ENCODE peak calls at places on chromosomes 1 and 21, in nine cellular contexts. G, A, N, T, M, S, Q, V and W are unnamed samples. For H3K36me3 and H3K9me3, the result is how much of the 10 kb centered on the place peaks cover.

GRCh38 chr1:187114788-187115187 is 286.0 kb downstream of the PLA2G4A start:
- DNase-seq in G (no peak), A (no peak), N (no peak), T (no peak), M (no peak), S (no peak), Q (no peak), V (no peak), W (no peak)

GRCh38 chr1:158019177-158019868 is 25.9 kb downstream of the KIRREL1 start:
- DNase-seq in G (peak), A (peak), N (no peak), T (no peak), M (no peak), S (no peak), Q (peak), V (peak), W (peak)

GRCh38 chr1:231550448-231550781 is 21.9 kb downstream of the TSNAX start:
- DNase-seq in G (no peak), A (no peak), N (no peak), T (no peak), M (no peak), S (no peak), Q (no peak), V (no peak), W (no peak)

GRCh38 chr1:154774175-154774855 is 95.8 kb downstream of the KCNN3 start:
- DNase-seq in G (no peak), A (no peak), N (no peak), T (no peak), M (no peak), S (no peak), Q (no peak), V (no peak), W (no peak)

GRCh38 chr1:54499097-54500029 is 48.7 kb upstream of the ACOT11 start:
- DNase-seq in G (no peak), A (peak), N (no peak), T (no peak), M (no peak), S (peak), Q (no peak), V (peak), W (peak)

GRCh38 chr1:205274041-205274691 is 46.4 kb downstream of the TMCC2 start:
- DNase-seq in G (no peak), A (no peak), N (no peak), T (peak), M (no peak), S (peak), Q (no peak), V (no peak), W (no peak)

GRCh38 chr1:116486424-116486823 is 84.4 kb downstream of the CD58 start:
- DNase-seq in G (no peak), A (no peak), N (no peak), T (no peak), M (no peak), S (no peak), Q (no peak), V (no peak), W (peak)

GRCh38 chr21:42956824-42957632 is 17.3 kb upstream of the PKNOX1 start:
- DNase-seq in G (no peak), A (no peak), N (no peak), T (no peak), M (no peak), S (peak), Q (no peak), V (no peak), W (no peak)

GRCh38 chr1:93346472-93346991 is 825 bp downstream of the DR1 start:
- DNase-seq in G (peak), A (peak), N (no peak), T (peak), M (no peak), S (no peak), Q (no peak), V (no peak), W (peak)

GRCh38 chr1:31073044-31073443 is 7.5 kb upstream of the PUM1 start:
- DNase-seq in G (no peak), A (no peak), N (no peak), T (no peak), M (no peak), S (no peak), Q (no peak), V (no peak), W (no peak)

GRCh38 chr1:117093870-117094621 is 27.5 kb downstream of the TRIM45 start:
- DNase-seq in G (peak), A (no peak), N (no peak), T (no peak), M (no peak), S (no peak), Q (peak), V (peak), W (peak)

GRCh38 chr1:176515310-176515709 is 52.3 kb downstream of the PAPPA2 start:
- DNase-seq in G (peak), A (no peak), N (no peak), T (peak), M (no peak), S (no peak), Q (no peak), V (no peak), W (peak)

GRCh38 chr1:198876371-198876871 is 237.6 kb downstream of the PTPRC start:
- DNase-seq in G (no peak), A (no peak), N (no peak), T (no peak), M (no peak), S (peak), Q (no peak), V (no peak), W (no peak)

GRCh38 chr1:245440933-245441332 is 286.1 kb downstream of the KIF26B start:
- DNase-seq in G (no peak), A (no peak), N (no peak), T (no peak), M (no peak), S (no peak), Q (no peak), V (no peak), W (no peak)

GRCh38 chr1:205703072-205703471 is 22.8 kb upstream of the SLC45A3 start:
- DNase-seq in G (no peak), A (no peak), N (no peak), T (no peak), M (no peak), S (no peak), Q (no peak), V (no peak), W (no peak)

GRCh38 chr1:243493156-243494129 is 237.6 kb downstream of the SDCCAG8 start:
- DNase-seq in G (no peak), A (no peak), N (no peak), T (no peak), M (no peak), S (no peak), Q (no peak), V (no peak), W (peak)

GRCh38 chr1:93042134-93042821 is 36.8 kb upstream of the MTF2 start:
- DNase-seq in G (no peak), A (peak), N (no peak), T (no peak), M (no peak), S (no peak), Q (no peak), V (no peak), W (no peak)

GRCh38 chr1:220834155-220834870 is 44.9 kb upstream of the HLX start:
- DNase-seq in G (no peak), A (no peak), N (no peak), T (no peak), M (no peak), S (no peak), Q (no peak), V (no peak), W (peak)

GRCh38 chr21:27104749-27105439 is 138.0 kb upstream of the ADAMTS5 start:
- DNase-seq in G (no peak), A (no peak), N (no peak), T (no peak), M (no peak), S (no peak), Q (no peak), V (no peak), W (no peak)

GRCh38 chr1:61247881-61248752 is 165.8 kb downstream of the NFIA start:
- DNase-seq in G (no peak), A (no peak), N (no peak), T (no peak), M (no peak), S (no peak), Q (no peak), V (no peak), W (no peak)

GRCh38 chr1:89125571-89126233 is at the start of gene GBP2:
- DNase-seq in G (peak), A (no peak), N (no peak), T (peak), M (no peak), S (no peak), Q (no peak), V (no peak), W (no peak)

GRCh38 chr1:55588300-55588699 is 373.1 kb upstream of the USP24 start:
- DNase-seq in G (no peak), A (no peak), N (no peak), T (no peak), M (no peak), S (no peak), Q (no peak), V (no peak), W (no peak)

GRCh38 chr1:167936930-167937708 is at the start of gene MPC2:
- DNase-seq in G (peak), A (peak), N (peak), T (peak), M (peak), S (no peak), Q (peak), V (peak), W (peak)

GRCh38 chr1:226332947-226333346 is 24.0 kb upstream of the LIN9 start:
- DNase-seq in G (no peak), A (no peak), N (no peak), T (no peak), M (no peak), S (no peak), Q (no peak), V (no peak), W (no peak)

GRCh38 chr1:173341307-173341706 is 134.2 kb upstream of the TNFSF4 start:
- DNase-seq in G (no peak), A (no peak), N (no peak), T (no peak), M (no peak), S (no peak), Q (no peak), V (no peak), W (peak)

GRCh38 chr1:242454262-242455051 is 70.0 kb downstream of the PLD5 start:
- DNase-seq in G (peak), A (no peak), N (no peak), T (peak), M (no peak), S (no peak), Q (no peak), V (no peak), W (peak)

GRCh38 chr1:55245781-55246180 is 30.6 kb upstream of the USP24 start:
- DNase-seq in G (no peak), A (no peak), N (no peak), T (no peak), M (no peak), S (no peak), Q (no peak), V (no peak), W (no peak)

GRCh38 chr21:29175408-29176147 is 45.1 kb downstream of the MAP3K7CL start:
- DNase-seq in G (peak), A (no peak), N (no peak), T (peak), M (no peak), S (no peak), Q (no peak), V (no peak), W (no peak)

GRCh38 chr1:201505505-201505893 is 1.4 kb downstream of the CSRP1 start:
- DNase-seq in G (peak), A (peak), N (no peak), T (no peak), M (no peak), S (no peak), Q (no peak), V (no peak), W (no peak)

GRCh38 chr21:16912075-16912474 is 600.8 kb upstream of the CXADR start:
- DNase-seq in G (peak), A (no peak), N (no peak), T (no peak), M (no peak), S (no peak), Q (no peak), V (no peak), W (no peak)

GRCh38 chr1:235246022-235246948 is 81.7 kb downstream of the ARID4B start:
- DNase-seq in G (no peak), A (no peak), N (no peak), T (no peak), M (no peak), S (no peak), Q (no peak), V (no peak), W (peak)

GRCh38 chr1:119347858-119348257 is 20.7 kb upstream of the HAO2 start:
- DNase-seq in G (no peak), A (no peak), N (no peak), T (no peak), M (no peak), S (no peak), Q (no peak), V (no peak), W (no peak)

DNA sequence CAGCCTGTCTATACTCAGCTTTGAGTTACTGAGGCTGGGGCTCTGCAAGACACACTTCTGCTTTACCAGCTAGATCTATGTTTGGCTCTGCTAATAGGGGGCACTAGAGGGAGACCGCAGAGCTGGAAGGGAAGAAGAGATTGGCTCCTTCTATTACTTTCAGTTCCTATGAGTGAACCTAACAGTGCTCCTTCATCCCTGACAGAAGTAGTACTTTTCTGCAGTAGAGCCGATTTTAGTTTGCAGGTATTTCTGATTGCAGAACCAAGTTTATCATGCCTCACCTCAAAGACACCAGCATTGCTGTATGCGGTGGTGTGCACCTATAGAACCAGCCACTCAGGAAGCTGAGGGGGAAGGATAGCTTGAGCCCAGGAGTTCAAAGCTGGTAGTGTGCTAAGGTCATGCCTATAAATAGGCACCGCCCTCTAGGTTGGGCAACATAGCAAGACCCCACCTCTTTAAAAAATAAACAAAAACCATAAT is 5.7 kb upstream of the ZDHHC18 start:
- DNase-seq in G (no peak), A (peak), N (no peak), T (no peak), M (no peak), S (no peak), Q (no peak), V (no peak), W (no peak)
- H3K4me3 ChIP-seq in G (no peak), A (peak), N (no peak), T (no peak), M (no peak), S (no peak), Q (no peak), V (no peak), W (no peak)

GRCh38 chr1:183129921-183130675 is 56.0 kb upstream of the LAMC2 start:
- DNase-seq in G (no peak), A (no peak), N (no peak), T (no peak), M (no peak), S (no peak), Q (no peak), V (no peak), W (no peak)

GRCh38 chr1:183125279-183125999 is 60.6 kb upstream of the LAMC2 start:
- DNase-seq in G (no peak), A (no peak), N (no peak), T (no peak), M (no peak), S (no peak), Q (no peak), V (no peak), W (no peak)

GRCh38 chr1:183124259-183124658 is 61.8 kb upstream of the LAMC2 start:
- DNase-seq in G (no peak), A (peak), N (no peak), T (no peak), M (no peak), S (no peak), Q (no peak), V (no peak), W (no peak)

GRCh38 chr1:183126000-183126366 is 60.1 kb upstream of the LAMC2 start:
- DNase-seq in G (no peak), A (no peak), N (no peak), T (no peak), M (no peak), S (no peak), Q (no peak), V (no peak), W (no peak)

DNA sequence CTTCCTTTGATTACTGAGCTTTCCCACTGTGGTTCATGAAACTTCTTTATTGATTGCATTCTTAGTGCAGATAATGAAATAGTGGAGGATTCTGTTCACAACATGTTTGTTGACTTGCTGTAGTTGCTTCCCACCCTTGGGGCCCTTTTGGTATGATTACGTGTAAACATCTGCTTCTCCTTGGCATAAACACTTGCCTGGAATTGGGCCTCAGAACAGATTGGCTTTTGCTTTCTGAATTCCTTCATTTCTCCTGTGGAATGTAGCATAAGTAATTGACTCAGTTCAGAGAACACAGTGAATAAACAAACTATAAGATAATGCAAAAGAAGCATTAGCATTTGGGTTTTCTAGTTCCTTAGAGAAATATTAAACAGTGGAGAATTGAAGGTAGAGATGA is 59.5 kb upstream of the LAMC2 start:
- DNase-seq in G (peak), A (no peak), N (no peak), T (no peak), M (no peak), S (no peak), Q (no peak), V (no peak), W (peak)
- H3K36me3 ChIP-seq in G (half or more), A (under half), N (half or more), T (half or more), M (half or more), S (half or more), Q (half or more), V (under half), W (half or more)

DNA sequence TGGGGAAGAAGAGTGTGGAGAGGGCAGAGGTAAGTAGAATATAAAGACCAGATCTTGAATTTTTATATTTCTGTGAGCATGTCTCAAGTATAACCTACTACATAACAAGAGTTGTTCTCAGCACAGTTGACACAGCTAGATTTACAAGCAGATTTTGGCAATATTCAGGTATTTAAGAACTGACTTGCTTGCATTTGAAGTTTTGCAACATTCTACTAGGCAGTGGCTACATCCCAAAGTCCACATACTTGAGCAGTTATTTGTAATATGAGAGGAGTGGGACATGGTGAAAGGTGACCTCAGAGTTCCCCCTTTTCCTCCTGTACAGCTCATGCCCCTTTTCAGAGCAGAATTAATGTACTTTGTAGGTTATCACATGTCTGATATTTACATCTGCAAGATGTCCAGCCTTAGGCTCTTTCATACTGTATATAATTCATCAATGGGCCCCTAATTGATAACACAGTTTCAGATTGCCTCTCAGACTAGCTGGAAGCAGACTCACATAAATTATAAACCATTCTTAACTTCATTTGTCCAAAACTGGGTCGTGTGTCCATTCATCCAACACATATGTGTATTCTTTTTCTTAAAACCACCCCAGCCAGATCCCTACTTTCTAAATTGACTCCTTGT is 136.7 kb upstream of the RAVER2 start:
- DNase-seq in G (no peak), A (no peak), N (no peak), T (no peak), M (no peak), S (no peak), Q (no peak), V (no peak), W (no peak)
- H3K9me3 ChIP-seq in G (under half), A (under half), N (under half), T (under half), M (under half), S (under half), Q (under half), V (under half), W (under half)

DNA sequence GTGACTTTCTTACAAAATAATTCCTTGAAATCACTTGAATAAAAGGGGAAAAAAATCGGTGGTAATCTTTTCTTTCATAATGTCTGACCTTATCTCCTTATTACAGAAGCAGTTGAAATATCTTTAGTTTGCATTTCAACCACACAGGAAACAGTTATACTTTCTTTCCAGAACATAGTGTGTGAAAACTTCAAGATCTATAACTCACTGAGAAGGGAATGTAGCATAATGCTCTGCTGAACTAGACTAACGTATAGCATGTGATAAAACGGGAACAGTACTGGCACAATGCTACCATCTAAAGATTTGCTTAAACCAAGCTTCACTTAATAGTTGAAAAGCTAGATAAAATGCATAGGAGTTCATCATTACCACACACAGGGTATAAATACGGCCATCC is 45.0 kb downstream of the VAV3 start:
- DNase-seq in G (no peak), A (no peak), N (no peak), T (no peak), M (no peak), S (no peak), Q (no peak), V (no peak), W (no peak)
- H3K4me3 ChIP-seq in G (no peak), A (no peak), N (no peak), T (no peak), M (no peak), S (no peak), Q (no peak), V (no peak), W (no peak)

DNA sequence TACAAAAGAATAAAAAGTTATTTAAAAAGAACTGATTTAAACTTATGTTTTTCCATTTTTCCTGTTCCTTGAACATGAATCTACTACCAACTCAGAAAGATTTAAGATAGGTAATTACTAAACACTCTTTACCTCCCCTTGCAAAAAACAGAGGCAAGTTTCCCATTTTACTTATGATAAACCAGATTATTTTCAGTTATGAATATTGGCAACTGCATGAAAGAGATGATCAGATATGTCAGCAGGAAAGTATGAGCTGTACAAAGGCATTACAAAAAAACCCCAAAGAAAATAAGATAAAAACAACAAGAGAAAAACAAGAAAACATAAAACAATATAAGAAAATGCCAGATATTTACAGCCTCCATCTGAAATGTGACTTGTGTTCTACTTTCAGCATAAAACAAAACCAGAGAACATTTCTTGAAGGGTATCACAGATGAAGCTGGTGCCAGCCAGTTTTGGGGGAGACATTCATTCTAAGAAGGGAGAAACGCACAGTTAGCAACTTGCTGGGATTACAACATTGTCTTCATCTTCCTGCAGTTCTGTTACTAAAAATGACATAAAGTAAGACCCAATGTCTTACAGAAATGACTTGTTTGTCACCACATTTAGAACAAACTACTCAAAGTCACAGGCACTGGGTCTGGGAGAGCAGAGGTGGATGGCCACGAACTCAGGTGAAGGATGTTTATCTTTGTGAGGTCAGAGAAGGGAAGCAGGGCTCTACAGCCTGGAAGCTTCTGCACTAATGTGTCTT is 19.1 kb downstream of the ZC3H12A start:
- DNase-seq in G (no peak), A (no peak), N (no peak), T (no peak), M (no peak), S (no peak), Q (no peak), V (no peak), W (no peak)
- H3K36me3 ChIP-seq in G (under half), A (under half), N (half or more), T (half or more), M (half or more), S (under half), Q (under half), V (under half), W (half or more)